ENCODE peak calls at places on chromosomes 6 and 20, in nine cellular contexts. I is BE2C, O is kidney epithelial cell, U is fibroblast of pulmonary artery, G is HL-60, Y is choroid plexus epithelial cell, C is IMR-90, H is progenitor cell of endocrine pancreas, E is Peyer's patch. L is an unnamed sample.

GRCh38 chr20:17419459-17419858 is 111.7 kb downstream of the BFSP1 start:
- DNase-seq in O (no peak), G (no peak), I (no peak), U (no peak), Y (no peak), C (no peak), H (no peak), E (no peak), L (no peak)

GRCh38 chr6:149449054-149449453 is 35.8 kb downstream of the ZC3H12D start:
- DNase-seq in H (no peak), E (no peak), Y (no peak), C (no peak), O (no peak), I (no peak), U (no peak), G (no peak), L (no peak)

GRCh38 chr6:70863343-70863742 is 93.5 kb downstream of the B3GAT2 start:
- DNase-seq in I (no peak), U (no peak), E (no peak), O (no peak), H (no peak), G (no peak), C (no peak), Y (no peak), L (no peak)

GRCh38 chr6:90656325-90656724 is 69.5 kb upstream of the MAP3K7 start:
- DNase-seq in H (no peak), G (no peak), C (no peak), O (no peak), E (no peak), I (no peak), Y (no peak), U (no peak), L (no peak)

GRCh38 chr6:107656883-107657282 is 167.0 kb downstream of the SOBP start:
- DNase-seq in H (no peak), Y (no peak), O (no peak), U (no peak), G (no peak), C (no peak), E (peak; percentile 57), I (no peak), L (no peak)

GRCh38 chr20:33352258-33353012 is 48.9 kb downstream of the CDK5RAP1 start:
- DNase-seq in I (no peak), U (no peak), H (no peak), O (no peak), G (no peak), E (no peak), C (no peak), Y (no peak), L (no peak)

GRCh38 chr20:48760403-48760889 is 67.4 kb downstream of the PREX1 start:
- DNase-seq in I (no peak), G (peak; percentile 89), C (peak; percentile 24), U (peak; percentile 57), E (peak; percentile 84), H (no peak), O (peak; percentile 35), Y (peak; percentile 48), L (peak; percentile 66)

GRCh38 chr6:139732451-139732850 is 358.0 kb upstream of the CITED2 start:
- DNase-seq in C (peak; percentile 78), Y (peak; percentile 85), E (no peak), H (no peak), U (peak; percentile 83), G (no peak), O (peak; percentile 70), I (no peak), L (no peak)

GRCh38 chr20:53582574-53583351 is 10.9 kb downstream of the ZNF217 start:
- DNase-seq in I (peak; percentile 55), U (peak; percentile 97), Y (peak; percentile 95), O (peak; percentile 81), G (peak; percentile 77), H (no peak), E (no peak), C (peak; percentile 95), L (no peak)

GRCh38 chr20:33676121-33676520 is 1.9 kb upstream of the NECAB3 start:
- DNase-seq in C (no peak), U (no peak), G (no peak), Y (no peak), I (no peak), E (no peak), O (no peak), H (no peak), L (no peak)

GRCh38 chr20:48080583-48080982 is 295.3 kb upstream of the SULF2 start:
- DNase-seq in Y (no peak), C (no peak), U (no peak), E (no peak), O (no peak), I (no peak), H (no peak), G (no peak), L (no peak)

GRCh38 chr6:6466967-6467761 is 121.4 kb upstream of the LY86 start:
- DNase-seq in G (no peak), Y (no peak), U (no peak), C (no peak), I (no peak), O (peak; percentile 61), H (no peak), E (no peak), L (no peak)

GRCh38 chr6:38975621-38976049 is 72.9 kb upstream of the GLP1R start:
- DNase-seq in G (no peak), I (no peak), Y (peak; percentile 30), O (no peak), U (peak; percentile 6), C (no peak), E (no peak), H (no peak), L (no peak)

GRCh38 chr6:30885999-30886896 is 1.9 kb downstream of the DDR1 start:
- DNase-seq in C (peak; percentile 79), U (peak; percentile 70), E (no peak), I (peak; percentile 73), O (no peak), G (no peak), H (no peak), Y (peak; percentile 83), L (peak; percentile 28)

GRCh38 chr6:8420031-8420588 is 15.2 kb downstream of the SLC35B3 start:
- DNase-seq in E (no peak), G (no peak), C (no peak), H (no peak), I (no peak), Y (no peak), U (no peak), O (no peak), L (no peak)

GRCh38 chr6:75235271-75235670 is 8.3 kb downstream of the COX7A2 start:
- DNase-seq in O (no peak), U (no peak), H (no peak), Y (no peak), G (no peak), I (no peak), C (no peak), E (no peak), L (no peak)

GRCh38 chr6:113464959-113465358 is 392.2 kb upstream of the MARCKS start:
- DNase-seq in U (peak; percentile 74), O (peak; percentile 58), Y (peak; percentile 71), I (no peak), H (no peak), C (peak; percentile 85), E (no peak), G (peak; percentile 74), L (no peak)

GRCh38 chr20:49620364-49621240 is 52.7 kb upstream of the PTGIS start:
- DNase-seq in U (no peak), H (no peak), E (peak; percentile 46), G (peak; percentile 28), C (no peak), Y (no peak), I (no peak), O (no peak), L (peak; percentile 83)

DNA sequence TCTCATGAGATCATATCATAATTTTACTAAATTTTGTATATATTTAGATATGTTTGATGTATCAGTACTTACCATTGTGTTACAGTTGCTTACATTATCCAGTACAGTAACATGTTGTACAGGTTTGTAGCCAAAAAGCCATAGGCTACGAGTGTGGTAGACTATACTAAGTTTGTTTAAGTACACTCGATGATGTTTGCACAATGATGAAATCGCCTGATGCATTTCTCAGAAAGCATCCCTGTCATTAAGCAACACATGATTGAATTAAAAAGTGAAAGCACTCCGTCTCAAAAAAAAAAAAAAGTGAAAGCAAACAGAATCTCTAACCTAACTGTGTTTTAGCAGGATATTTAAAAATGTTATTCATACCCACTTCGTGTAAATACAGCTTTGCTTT is 104.9 kb upstream of the TFAP2D start:
- DNase-seq in Y (no peak), O (no peak), E (no peak), I (no peak), U (no peak), C (no peak), G (no peak), H (no peak), L (no peak)
- TF ChIP-seq CTCF in Y (no peak), O (no peak), E (no peak), I (no peak), U (no peak), C (no peak), G (no peak), H (no peak), L (no peak)

GRCh38 chr20:38447931-38448675 is 13.0 kb upstream of the SNHG17 start:
- DNase-seq in H (no peak), G (peak; percentile 21), Y (no peak), C (no peak), E (peak; percentile 27), O (no peak), U (no peak), I (no peak), L (peak; percentile 35)
- TF ChIP-seq CTCF in H (no peak), G (no peak), Y (no peak), C (no peak), E (no peak), O (no peak), U (no peak), I (no peak), L (no peak)

GRCh38 chr6:76351275-76351674 is 278.8 kb upstream of the IMPG1 start:
- DNase-seq in O (no peak), I (no peak), G (no peak), E (no peak), U (no peak), C (no peak), Y (no peak), H (no peak), L (no peak)
- TF ChIP-seq CTCF in O (peak; percentile 33), I (peak; percentile 11), G (no peak), E (no peak), U (no peak), C (no peak), Y (no peak), H (peak; percentile 56), L (peak; percentile 15)

GRCh38 chr6:35737413-35738211 is 780 bp downstream of the ARMC12 start:
- DNase-seq in C (peak; percentile 87), E (no peak), I (peak; percentile 31), Y (peak; percentile 95), U (peak; percentile 93), G (peak; percentile 67), H (no peak), O (no peak), L (peak; percentile 73)

GRCh38 chr6:35735452-35735851 is 1.4 kb upstream of the ARMC12 start:
- DNase-seq in I (no peak), O (no peak), U (no peak), G (no peak), Y (no peak), C (no peak), H (no peak), E (no peak), L (no peak)

GRCh38 chr6:35733633-35734032 is 3.2 kb upstream of the ARMC12 start:
- DNase-seq in U (no peak), C (no peak), O (no peak), H (no peak), G (no peak), E (no peak), I (no peak), Y (no peak), L (no peak)

GRCh38 chr6:35736982-35737412 is at the start of gene ARMC12:
- DNase-seq in U (no peak), H (no peak), E (no peak), C (no peak), G (no peak), Y (no peak), O (no peak), I (peak; percentile 14), L (no peak)

GRCh38 chr6:35736293-35736894 is 438 bp upstream of the ARMC12 start:
- DNase-seq in O (no peak), I (peak; percentile 80), C (peak; percentile 37), E (peak; percentile 87), Y (peak; percentile 73), U (peak; percentile 67), G (peak; percentile 78), H (peak; percentile 68), L (peak; percentile 77)
- TF ChIP-seq CTCF in O (peak; percentile 96), I (peak; percentile 97), C (peak; percentile 89), E (peak; percentile 86), Y (peak; percentile 97), U (peak; percentile 93), G (peak; percentile 77), H (peak; percentile 90), L (peak; percentile 69)

L was measured in GM20000.